ENCODE peak calls at places on chromosomes 12 and 14, in eight cellular contexts. I is fibroblast of mammary gland; T is kidney epithelial cell; Y is mucosa of descending colon; K is cardiac fibroblast; B is body of pancreas; M is CD8-positive, alpha-beta T cell; H is dorsolateral prefrontal cortex. V is an unnamed sample.

GRCh38 chr14:86357119-86357518 is 827.2 kb downstream of the FLRT2 start:
- DNase-seq in I (no peak), T (no peak), Y (no peak), K (no peak), B (no peak), M (no peak), H (no peak), V (no peak)

GRCh38 chr14:104827173-104828055 is 26.5 kb downstream of the ZBTB42 start:
- DNase-seq in I (peak; percentile 26), T (no peak), Y (peak; percentile 69), K (peak; percentile 41), B (peak; percentile 65), M (peak; percentile 56), H (no peak), V (peak; percentile 35)

GRCh38 chr12:9002335-9002734 is 13.0 kb downstream of the KLRG1 start:
- DNase-seq in I (no peak), T (no peak), Y (no peak), K (no peak), B (no peak), M (no peak), H (no peak), V (no peak)

GRCh38 chr14:53338192-53338591 is 185.1 kb upstream of the DDHD1 start:
- DNase-seq in I (peak; percentile 53), T (peak; percentile 5), Y (no peak), K (peak; percentile 70), B (no peak), M (no peak), H (no peak), V (peak; percentile 42)

GRCh38 chr12:101634724-101635123 is 40.0 kb downstream of the MYBPC1 start:
- DNase-seq in I (no peak), T (no peak), Y (no peak), K (no peak), B (no peak), M (no peak), H (no peak), V (no peak)

GRCh38 chr12:26878661-26879119 is 45.7 kb upstream of the ITPR2 start:
- DNase-seq in I (no peak), T (peak; percentile 7), Y (peak; percentile 80), K (peak; percentile 29), B (peak; percentile 96), M (no peak), H (peak; percentile 61), V (peak; percentile 84)

GRCh38 chr12:100528471-100529139 is 44.9 kb upstream of the GAS2L3 start:
- DNase-seq in I (no peak), T (peak; percentile 26), Y (no peak), K (no peak), B (no peak), M (no peak), H (no peak), V (no peak)

GRCh38 chr14:80215756-80216581 is 4.7 kb upstream of the DIO2 start:
- DNase-seq in I (peak; percentile 80), T (no peak), Y (peak; percentile 39), K (peak; percentile 91), B (no peak), M (no peak), H (no peak), V (peak; percentile 24)

GRCh38 chr14:29925736-29926135 is 1.9 kb downstream of the PRKD1 start:
- DNase-seq in I (peak; percentile 52), T (no peak), Y (no peak), K (peak; percentile 46), B (no peak), M (no peak), H (no peak), V (peak; percentile 37)

GRCh38 chr12:118371354-118372282 is 1.1 kb downstream of the TAOK3 start:
- DNase-seq in I (no peak), T (no peak), Y (peak; percentile 57), K (no peak), B (peak; percentile 26), M (peak; percentile 10), H (peak; percentile 38), V (no peak)

GRCh38 chr14:23864856-23865255 is 88.7 kb upstream of the DHRS4 start:
- DNase-seq in I (no peak), T (no peak), Y (no peak), K (no peak), B (no peak), M (no peak), H (no peak), V (no peak)

GRCh38 chr14:51479584-51480305 is 172.0 kb upstream of the FRMD6 start:
- DNase-seq in I (peak; percentile 82), T (peak; percentile 23), Y (no peak), K (peak; percentile 62), B (no peak), M (no peak), H (no peak), V (peak; percentile 55)

GRCh38 chr12:109858764-109859163 is 21.6 kb downstream of the GLTP start:
- DNase-seq in I (no peak), T (no peak), Y (no peak), K (no peak), B (no peak), M (no peak), H (no peak), V (no peak)

GRCh38 chr12:112328411-112329124 is 53.7 kb downstream of the HECTD4 start:
- DNase-seq in I (peak; percentile 18), T (no peak), Y (no peak), K (no peak), B (no peak), M (no peak), H (no peak), V (peak; percentile 31)

GRCh38 chr12:1935700-1936378 is 17.4 kb upstream of the CACNA2D4 start:
- DNase-seq in I (no peak), T (no peak), Y (peak; percentile 77), K (no peak), B (peak; percentile 93), M (no peak), H (peak; percentile 63), V (no peak)

GRCh38 chr12:69254046-69254445 is 14.7 kb downstream of the CPSF6 start:
- DNase-seq in I (peak; percentile 67), T (no peak), Y (no peak), K (peak; percentile 80), B (no peak), M (no peak), H (no peak), V (peak; percentile 72)

GRCh38 chr12:24596768-24597388 is 352.0 kb downstream of the BCAT1 start:
- DNase-seq in I (peak; percentile 71), T (no peak), Y (no peak), K (peak; percentile 73), B (no peak), M (no peak), H (no peak), V (peak; percentile 68)

GRCh38 chr12:121871501-121871900 is 12.8 kb upstream of the HPD start:
- DNase-seq in I (no peak), T (no peak), Y (no peak), K (no peak), B (no peak), M (no peak), H (no peak), V (no peak)

GRCh38 chr12:87967871-87968270 is 61.3 kb downstream of the C12orf50 start:
- DNase-seq in I (peak; percentile 19), T (no peak), Y (no peak), K (peak; percentile 6), B (no peak), M (no peak), H (no peak), V (peak; percentile 46)

GRCh38 chr12:69015017-69015416 is 82.0 kb upstream of the CPM start:
- DNase-seq in I (no peak), T (no peak), Y (no peak), K (no peak), B (no peak), M (no peak), H (no peak), V (no peak)

GRCh38 chr12:104676636-104677035 is 219.9 kb downstream of the CHST11 start:
- DNase-seq in I (no peak), T (no peak), Y (no peak), K (no peak), B (no peak), M (no peak), H (no peak), V (no peak)

GRCh38 chr12:3732901-3733300 is 20.0 kb downstream of the CRACR2A start:
- DNase-seq in I (no peak), T (no peak), Y (peak; percentile 94), K (no peak), B (peak; percentile 58), M (no peak), H (no peak), V (no peak)

GRCh38 chr14:67502867-67503266 is 14.3 kb upstream of the TMEM229B start:
- DNase-seq in I (no peak), T (no peak), Y (no peak), K (no peak), B (no peak), M (no peak), H (no peak), V (no peak)

GRCh38 chr12:49345048-49345839 is 1.4 kb upstream of the DNAJC22 start:
- DNase-seq in I (no peak), T (no peak), Y (no peak), K (no peak), B (peak; percentile 56), M (no peak), H (no peak), V (no peak)

DNA sequence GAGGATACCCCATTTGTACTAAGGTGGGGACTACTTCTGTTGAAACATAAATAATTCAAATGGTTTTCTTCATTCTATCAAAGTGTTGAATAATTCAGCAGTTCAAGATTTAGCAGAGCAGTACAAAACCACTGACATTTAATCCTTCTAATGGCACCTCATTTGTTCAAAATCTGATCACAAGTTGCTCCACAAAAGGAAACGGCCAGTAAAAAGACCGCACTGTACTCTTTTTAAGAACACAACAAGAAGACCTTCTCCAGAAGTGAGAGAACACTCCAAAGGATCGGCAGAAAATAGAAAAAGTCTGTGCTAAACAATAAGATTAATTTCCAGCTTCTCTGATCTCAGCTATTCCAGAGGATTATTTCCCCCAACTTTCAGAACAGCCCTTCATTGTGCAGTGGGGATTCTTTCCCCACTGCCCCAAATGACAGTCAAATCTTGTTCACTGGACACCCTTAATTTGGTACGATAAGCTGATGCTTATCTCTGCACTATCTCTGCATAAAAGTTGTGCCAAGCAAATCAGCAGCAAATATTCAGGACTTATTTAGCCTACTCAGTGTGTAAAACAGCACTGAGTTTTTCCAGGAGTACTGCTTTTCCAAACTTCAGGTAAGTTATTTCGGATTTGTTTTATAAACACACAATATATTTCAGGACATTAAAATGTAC is 5.2 kb downstream of the MPHOSPH9 start:
- DNase-seq in I (no peak), T (no peak), Y (no peak), K (no peak), B (no peak), M (no peak), H (no peak), V (no peak)
- H3K4me3 ChIP-seq in I (no peak overlapping the region), T (no peak overlapping the region), Y (no peak overlapping the region), K (no peak overlapping the region), B (no peak overlapping the region), M (no peak overlapping the region), H (peak overlapping the region; percentile 26), V (no peak overlapping the region)

GRCh38 chr14:49464885-49465284 is 121.3 kb downstream of the RPS29 start:
- DNase-seq in I (peak; percentile 3), T (no peak), Y (no peak), K (peak; percentile 3), B (no peak), M (no peak), H (no peak), V (peak; percentile 4)
- TF ChIP-seq CTCF in I (peak; percentile 24), T (peak; percentile 36), Y (no peak), K (peak; percentile 25), B (no peak), M (no peak), H (no peak), V (peak; percentile 26)

GRCh38 chr14:21719841-21720240 is 46.2 kb upstream of the OR4E1 start:
- DNase-seq in I (no peak), T (no peak), Y (no peak), K (no peak), B (no peak), M (no peak), H (no peak), V (no peak)
- H3K4me3 ChIP-seq in I (no peak overlapping the region), T (no peak overlapping the region), Y (no peak overlapping the region), K (no peak overlapping the region), B (no peak overlapping the region), M (no peak overlapping the region), H (no peak overlapping the region), V (no peak overlapping the region)

GRCh38 chr12:47876404-47876960 is 28.3 kb downstream of the VDR start:
- DNase-seq in I (no peak), T (no peak), Y (no peak), K (no peak), B (no peak), M (no peak), H (no peak), V (no peak)
- TF ChIP-seq CTCF in I (no peak), T (no peak), Y (no peak), K (no peak), B (no peak), M (no peak), H (no peak), V (no peak)